ENCODE peak calls at places on chromosomes 4 and X, in seven cellular contexts. A is NCI-H2081 treated with DMSO at 0.1 percent for 48 hours; D is D341Med; X is NCI-H82; U is colonic mucosa; S is KBM-7; H is activated CD4-positive, alpha-beta T cell treated with anti-CD3 and anti-CD28 coated beads, Interleukin-2, amount 50 U/mL, for 4 hours. T is an unnamed sample.

GRCh38 chrX:70030242-70030823 is 19.4 kb downstream of the AWAT2 start:
- DNase-seq in A (no peak), U (peak), H (peak), S (peak), D (peak), X (peak), T (no peak)

GRCh38 chr4:25095756-25096552 is 64.3 kb downstream of the SEPSECS start:
- DNase-seq in X (peak), H (no peak), U (no peak), S (no peak), D (no peak), A (no peak), T (no peak)

GRCh38 chrX:46582325-46582724 is 8.8 kb downstream of the CHST7 start:
- DNase-seq in H (no peak), D (no peak), A (no peak), S (no peak), X (no peak), U (no peak), T (no peak)

GRCh38 chr4:158941321-158941720 is 161.6 kb upstream of the RAPGEF2 start:
- DNase-seq in A (no peak), S (no peak), X (no peak), D (no peak), H (no peak), U (no peak), T (no peak)

GRCh38 chr4:675980-676870 is 1.9 kb downstream of the MYL5 start:
- DNase-seq in D (no peak), X (no peak), S (no peak), A (no peak), U (no peak), H (no peak), T (no peak)

GRCh38 chrX:104118765-104119164 is 6.4 kb downstream of the ZCCHC18 start:
- DNase-seq in D (no peak), A (no peak), S (no peak), X (no peak), U (no peak), H (no peak), T (peak)

GRCh38 chrX:68917799-68918198 is 89.0 kb downstream of the EFNB1 start:
- DNase-seq in H (no peak), A (no peak), S (no peak), X (peak), U (no peak), D (peak), T (no peak)

GRCh38 chrX:18173494-18174180 is 47.0 kb downstream of the BEND2 start:
- DNase-seq in S (no peak), A (no peak), X (no peak), D (no peak), U (no peak), H (no peak), T (no peak)

GRCh38 chr4:158890294-158890693 is 121.5 kb downstream of the FNIP2 start:
- DNase-seq in A (no peak), U (no peak), S (no peak), X (no peak), H (no peak), D (no peak), T (no peak)

GRCh38 chrX:119659522-119659921 is 33.4 kb downstream of the SEPTIN6 start:
- DNase-seq in A (no peak), U (no peak), X (no peak), H (no peak), S (no peak), D (no peak), T (no peak)

GRCh38 chr4:2261110-2261852 is 628 bp downstream of the MXD4 start:
- DNase-seq in A (no peak), S (no peak), X (peak), H (peak), U (peak), D (peak), T (no peak)

GRCh38 chrX:25158635-25159034 is 142.9 kb upstream of the ARX start:
- DNase-seq in D (no peak), H (no peak), S (no peak), U (no peak), X (no peak), A (no peak), T (no peak)